ENCODE peak calls at places on chromosomes 3 and 15, in nine cellular contexts. T, N, O, W, H, L, Z, U and K are unnamed samples. For H3K36me3, the result is how much of the 10 kb centered on the place peaks cover.

GRCh38 chr3:100354850-100355249 is 20.3 kb downstream of the NIT2 start:
- DNase-seq in L (no peak), H (no peak), W (no peak), O (no peak), T (no peak), Z (no peak), U (no peak), N (no peak), K (no peak)

GRCh38 chr3:127680146-127680661 is 7.5 kb downstream of the ABTB1 start:
- DNase-seq in L (no peak), Z (no peak), W (no peak), H (no peak), T (peak), U (no peak), O (no peak), N (peak), K (no peak)

GRCh38 chr3:81886081-81886480 is 124.6 kb upstream of the GBE1 start:
- DNase-seq in U (no peak), W (no peak), O (no peak), T (no peak), N (no peak), L (no peak), H (no peak), Z (no peak), K (no peak)

GRCh38 chr3:141063831-141064230 is 12.7 kb downstream of the SPSB4 start:
- DNase-seq in N (no peak), T (no peak), U (no peak), O (no peak), H (no peak), Z (no peak), W (no peak), L (no peak), K (no peak)

GRCh38 chr3:72205297-72205696 is 420.3 kb upstream of the PROK2 start:
- DNase-seq in U (no peak), N (no peak), L (no peak), W (no peak), T (no peak), H (no peak), Z (no peak), O (no peak), K (no peak)

GRCh38 chr3:171459942-171460225 is 321 bp downstream of the TNIK start:
- DNase-seq in W (no peak), Z (no peak), N (no peak), H (no peak), U (no peak), T (no peak), L (no peak), O (no peak), K (no peak)

GRCh38 chr3:55958605-55959004 is 471.5 kb upstream of the WNT5A start:
- DNase-seq in W (no peak), H (no peak), U (no peak), L (no peak), Z (no peak), N (no peak), O (no peak), T (no peak), K (no peak)

GRCh38 chr15:31448635-31448979 is 122.0 kb downstream of the KLF13 start:
- DNase-seq in N (no peak), O (no peak), Z (no peak), L (no peak), U (peak), W (no peak), H (no peak), T (no peak), K (no peak)

GRCh38 chr3:54967586-54968244 is 39.9 kb upstream of the LRTM1 start:
- DNase-seq in U (no peak), Z (no peak), T (no peak), N (no peak), L (no peak), W (no peak), H (no peak), O (no peak), K (no peak)

GRCh38 chr15:64146885-64147681 is 4.4 kb upstream of the SNX22 start:
- DNase-seq in U (no peak), H (peak), T (no peak), W (no peak), O (no peak), N (no peak), L (no peak), Z (no peak), K (no peak)

GRCh38 chr15:67120839-67121540 is 55.6 kb downstream of the SMAD3 start:
- DNase-seq in N (peak), T (peak), L (no peak), U (peak), W (no peak), H (peak), Z (no peak), O (peak), K (peak)

GRCh38 chr15:25796395-25796794 is 66.7 kb downstream of the ATP10A start:
- DNase-seq in U (no peak), N (peak), L (no peak), H (no peak), O (no peak), W (no peak), T (no peak), Z (no peak), K (no peak)

GRCh38 chr3:15399970-15400369 is 27.4 kb downstream of the METTL6 start:
- DNase-seq in W (no peak), U (no peak), T (no peak), H (no peak), O (peak), Z (peak), L (no peak), N (no peak), K (no peak)

GRCh38 chr3:157092219-157092618 is 67.7 kb downstream of the CCNL1 start:
- DNase-seq in L (no peak), Z (no peak), W (no peak), O (no peak), N (no peak), H (no peak), U (no peak), T (no peak), K (no peak)

GRCh38 chr3:24508423-24508839 is 13.8 kb upstream of the THRB start:
- DNase-seq in L (no peak), T (no peak), W (no peak), U (no peak), N (no peak), H (no peak), Z (no peak), O (no peak), K (no peak)

GRCh38 chr15:37789881-37790280 is 144.6 kb upstream of the TMCO5A start:
- DNase-seq in U (no peak), T (no peak), O (no peak), N (no peak), Z (no peak), L (no peak), W (no peak), H (no peak), K (no peak)

GRCh38 chr15:50431204-50431603 is 7.0 kb downstream of the USP8 start:
- DNase-seq in N (no peak), Z (peak), W (no peak), H (no peak), U (no peak), T (no peak), L (no peak), O (no peak), K (no peak)

GRCh38 chr3:125003369-125003853 is 52.4 kb downstream of the HEG1 start:
- DNase-seq in O (no peak), W (no peak), L (no peak), U (peak), H (no peak), N (no peak), Z (no peak), T (peak), K (no peak)
- H3K36me3 ChIP-seq in O (under half), W (under half), L (under half), U (under half), H (under half), N (under half), Z (half or more), T (half or more), K (half or more)

GRCh38 chr3:181213347-181213746 is 223.8 kb upstream of the DNAJC19 start:
- DNase-seq in L (no peak), T (no peak), Z (no peak), U (no peak), O (no peak), N (no peak), W (no peak), H (no peak), K (no peak)
- H3K27ac ChIP-seq in L (no peak), T (no peak), Z (no peak), U (no peak), O (no peak), N (no peak), W (no peak), H (no peak), K (no peak)

DNA sequence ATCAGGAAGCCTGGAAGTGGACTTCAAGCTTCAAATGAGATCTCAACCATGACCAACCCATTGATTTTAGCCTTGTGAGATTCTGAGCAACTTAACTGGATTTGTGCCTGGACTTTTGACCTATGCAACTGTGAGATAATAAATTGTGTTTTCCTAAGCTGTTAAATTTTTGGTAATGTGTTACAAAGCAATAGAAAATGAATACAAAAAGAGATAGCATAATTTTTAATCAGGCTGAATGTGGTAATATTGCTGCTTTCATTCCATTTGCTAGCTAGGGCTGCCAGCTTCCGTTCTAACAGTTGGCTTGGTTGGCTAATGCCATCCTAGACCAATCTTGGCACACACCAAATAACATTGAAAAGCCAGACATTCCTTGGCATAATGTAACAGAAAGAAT is 12.2 kb downstream of the PROS1 start:
- DNase-seq in U (no peak), H (no peak), N (no peak), Z (no peak), W (no peak), T (no peak), O (no peak), L (no peak), K (no peak)
- H3K4me3 ChIP-seq in U (no peak), H (no peak), N (no peak), Z (no peak), W (no peak), T (no peak), O (no peak), L (no peak), K (no peak)

GRCh38 chr3:196067439-196067838 is 14.5 kb downstream of the TFRC start:
- DNase-seq in Z (no peak), H (no peak), O (no peak), N (no peak), T (no peak), U (no peak), W (no peak), L (no peak), K (no peak)
- H3K36me3 ChIP-seq in Z (half or more), H (half or more), O (half or more), N (under half), T (half or more), U (under half), W (half or more), L (half or more), K (half or more)